ENCODE peak calls at places on chromosomes 12 and 14, in seven cellular contexts. A, G, Z, M, N, K and C are unnamed samples.

GRCh38 chr12:131793623-131794022 is 34.6 kb upstream of the MMP17 start:
- DNase-seq in A (no peak), G (no peak), Z (no peak), M (no peak), N (no peak), K (no peak), C (no peak)

GRCh38 chr12:75526655-75527511 is 15.5 kb upstream of the KRR1 start:
- DNase-seq in A (no peak), G (no peak), Z (no peak), M (peak; percentile 47), N (peak; percentile 70), K (no peak), C (no peak)

GRCh38 chr14:61549425-61549824 is 145.9 kb upstream of the HIF1A start:
- DNase-seq in A (no peak), G (no peak), Z (no peak), M (no peak), N (peak; percentile 35), K (no peak), C (no peak)

GRCh38 chr12:50221228-50222008 is 54.2 kb upstream of the CERS5 start:
- DNase-seq in A (no peak), G (no peak), Z (no peak), M (no peak), N (peak; percentile 31), K (no peak), C (no peak)

GRCh38 chr14:27409936-27410335 is 812.1 kb upstream of the NOVA1 start:
- DNase-seq in A (no peak), G (no peak), Z (no peak), M (no peak), N (no peak), K (no peak), C (no peak)

GRCh38 chr12:6941267-6941666 is 2.3 kb upstream of the RNU7-1 start:
- DNase-seq in A (no peak), G (peak; percentile 81), Z (no peak), M (no peak), N (no peak), K (no peak), C (no peak)

GRCh38 chr12:130218682-130219081 is 56.4 kb downstream of the FZD10 start:
- DNase-seq in A (no peak), G (no peak), Z (no peak), M (no peak), N (no peak), K (no peak), C (no peak)

GRCh38 chr12:111029732-111030131 is 109.4 kb upstream of the MYL2 start:
- DNase-seq in A (no peak), G (no peak), Z (no peak), M (no peak), N (no peak), K (no peak), C (no peak)

GRCh38 chr14:77133718-77134338 is 7.8 kb downstream of the ZDHHC22 start:
- DNase-seq in A (no peak), G (peak; percentile 83), Z (no peak), M (no peak), N (peak; percentile 49), K (peak; percentile 84), C (peak; percentile 50)

GRCh38 chr12:124365726-124366430 is 71.0 kb downstream of the RFLNA start:
- DNase-seq in A (no peak), G (peak; percentile 56), Z (no peak), M (no peak), N (no peak), K (no peak), C (no peak)

GRCh38 chr14:104277416-104278213 is 139.2 kb downstream of the KIF26A start:
- DNase-seq in A (no peak), G (no peak), Z (peak; percentile 22), M (no peak), N (no peak), K (peak; percentile 35), C (peak; percentile 4)

GRCh38 chr12:113135178-113136127 is at the start of gene RASAL1:
- DNase-seq in A (no peak), G (peak; percentile 89), Z (peak; percentile 79), M (no peak), N (peak; percentile 87), K (peak; percentile 99), C (peak; percentile 88)

GRCh38 chr12:112226768-112227167 is 101.4 kb downstream of the TRAFD1 start:
- DNase-seq in A (no peak), G (no peak), Z (no peak), M (no peak), N (no peak), K (no peak), C (no peak)

GRCh38 chr12:6953417-6954315 is 2.5 kb downstream of the PTPN6 start:
- DNase-seq in A (no peak), G (no peak), Z (peak; percentile 54), M (peak; percentile 79), N (no peak), K (no peak), C (peak; percentile 79)

GRCh38 chr14:91996951-91997371 is 42.9 kb downstream of the TRIP11 start:
- DNase-seq in A (no peak), G (no peak), Z (no peak), M (no peak), N (peak; percentile 51), K (no peak), C (no peak)

GRCh38 chr14:25526290-25526689 is 476.3 kb upstream of the STXBP6 start:
- DNase-seq in A (no peak), G (no peak), Z (no peak), M (no peak), N (no peak), K (no peak), C (no peak)

GRCh38 chr12:108066583-108067234 is 62.4 kb upstream of the WSCD2 start:
- DNase-seq in A (no peak), G (no peak), Z (no peak), M (no peak), N (peak; percentile 29), K (no peak), C (no peak)

GRCh38 chr14:36663404-36664321 is 2.0 kb downstream of the PAX9 start:
- DNase-seq in A (no peak), G (peak; percentile 62), Z (no peak), M (no peak), N (no peak), K (peak; percentile 80), C (no peak)

GRCh38 chr12:96889273-96889933 is 17.7 kb upstream of the NEDD1 start:
- DNase-seq in A (no peak), G (no peak), Z (no peak), M (no peak), N (peak; percentile 22), K (no peak), C (no peak)

GRCh38 chr12:51836012-51836832 is 12.3 kb downstream of the FIGNL2 start:
- DNase-seq in A (no peak), G (no peak), Z (no peak), M (no peak), N (no peak), K (no peak), C (no peak)

GRCh38 chr12:51836833-51837184 is 11.7 kb downstream of the FIGNL2 start:
- DNase-seq in A (no peak), G (no peak), Z (no peak), M (no peak), N (no peak), K (no peak), C (no peak)

GRCh38 chr12:51832708-51833107 is 15.8 kb downstream of the FIGNL2 start:
- DNase-seq in A (no peak), G (no peak), Z (no peak), M (no peak), N (no peak), K (no peak), C (no peak)

GRCh38 chr12:51834411-51834810 is 14.1 kb downstream of the FIGNL2 start:
- DNase-seq in A (no peak), G (peak; percentile 65), Z (no peak), M (no peak), N (no peak), K (no peak), C (no peak)

DNA sequence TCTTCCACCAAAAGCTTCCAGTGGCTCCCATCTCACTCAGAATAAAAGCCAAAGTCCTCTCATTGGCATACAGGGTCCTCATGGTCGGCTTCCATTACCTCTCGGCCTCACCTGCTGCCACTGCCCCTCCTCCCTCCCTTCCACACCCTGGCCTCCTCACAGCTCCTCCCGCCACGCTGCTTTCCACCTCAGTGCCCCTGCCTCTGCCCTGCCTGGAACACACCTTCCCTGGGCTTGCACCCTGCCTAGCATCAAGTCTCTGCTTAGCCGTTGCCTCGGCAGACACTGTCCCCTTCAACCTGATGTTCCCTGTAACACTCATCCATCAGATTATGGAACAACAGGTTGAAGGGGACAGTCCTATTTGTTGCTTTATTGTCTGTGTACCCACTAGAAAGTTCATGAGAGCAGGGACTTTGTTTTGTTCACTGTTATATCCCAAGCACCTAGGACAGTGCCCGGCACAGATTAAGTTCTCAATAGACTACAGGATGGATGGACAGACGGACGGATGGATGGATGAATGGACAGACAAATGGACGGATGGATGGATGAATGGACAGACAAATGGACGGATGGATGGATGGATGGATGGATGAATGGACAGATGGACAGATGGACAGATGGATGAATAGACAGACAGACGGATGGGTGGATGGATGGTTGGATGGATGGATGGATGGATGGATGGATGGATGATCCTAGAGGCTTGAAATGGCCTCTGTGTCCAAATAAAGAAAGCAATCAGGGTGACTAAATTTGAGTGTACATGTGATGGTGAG is 14.9 kb downstream of the FIGNL2 start:
- DNase-seq in A (no peak), G (no peak), Z (no peak), M (no peak), N (no peak), K (no peak), C (no peak)
- H3K9me3 ChIP-seq in A (no peaks in the 10 kb centered on the region), G (no peaks in the 10 kb centered on the region), Z (no peaks in the 10 kb centered on the region), M (no peaks in the 10 kb centered on the region), N (no peaks in the 10 kb centered on the region), K (no peaks in the 10 kb centered on the region), C (no peaks in the 10 kb centered on the region)

GRCh38 chr12:88084210-88084609 is 55.0 kb upstream of the C12orf50 start:
- DNase-seq in A (no peak), G (no peak), Z (no peak), M (no peak), N (no peak), K (no peak), C (no peak)
- H3K4me3 ChIP-seq in A (no peak overlapping the region), G (no peak overlapping the region), Z (no peak overlapping the region), M (no peak overlapping the region), N (no peak overlapping the region), K (no peak overlapping the region), C (no peak overlapping the region)

DNA sequence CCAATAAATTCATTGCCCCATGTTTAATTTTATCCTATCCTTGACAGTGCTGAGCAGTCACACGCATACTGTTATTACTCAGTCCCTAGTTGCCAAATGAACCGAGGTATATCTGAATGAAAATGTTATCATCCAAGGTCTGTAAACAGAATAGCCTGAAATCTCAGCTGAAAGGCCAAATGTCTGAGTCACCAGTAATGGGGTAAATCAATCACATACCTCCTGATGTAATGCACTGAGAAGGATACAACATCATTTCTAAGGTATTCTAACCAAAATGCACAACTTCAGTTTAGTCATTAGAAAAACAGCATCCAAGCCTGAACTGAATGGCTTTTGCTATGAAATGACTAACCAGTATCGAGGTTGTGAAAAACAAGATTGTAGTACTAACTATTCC is 228.6 kb downstream of the DPF3 start:
- DNase-seq in A (no peak), G (no peak), Z (no peak), M (no peak), N (peak; percentile 74), K (no peak), C (no peak)
- TF ChIP-seq EP300 in A (no peak), G (no peak), Z (no peak), M (no peak), N (peak; percentile 53), K (no peak), C (no peak)

DNA sequence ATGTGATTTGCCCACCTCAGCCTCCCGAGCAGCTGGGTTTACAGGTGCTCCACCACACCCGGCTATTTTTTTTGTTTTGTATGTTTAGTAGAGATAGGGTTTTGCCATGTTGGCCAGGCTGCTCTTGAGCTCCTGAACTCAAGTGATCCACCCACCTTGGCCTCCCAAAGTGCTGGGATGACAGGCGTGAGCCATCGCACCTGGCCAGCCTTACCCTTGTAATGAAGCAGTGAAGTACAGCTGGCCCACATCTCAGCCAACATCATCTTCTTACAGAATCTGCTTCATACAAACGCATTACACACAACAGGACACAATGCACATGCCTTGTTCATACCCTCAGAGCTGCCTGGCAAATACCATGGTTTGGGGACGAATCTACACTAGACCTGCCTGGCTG is 31.3 kb upstream of the CHFR start:
- DNase-seq in A (no peak), G (no peak), Z (no peak), M (no peak), N (no peak), K (no peak), C (no peak)
- H3K9me3 ChIP-seq in A (peaks cover 100% of the 10 kb centered on the region), G (peaks cover 61% of the 10 kb centered on the region), Z (peaks cover 87% of the 10 kb centered on the region), M (peaks cover 15% of the 10 kb centered on the region), N (peaks cover 94% of the 10 kb centered on the region), K (peaks cover 63% of the 10 kb centered on the region), C (peaks cover 68% of the 10 kb centered on the region)